ENCODE peak calls at places on chromosome 6, in six cellular contexts. J is upper lobe of left lung, T is stomach, G is K562, N is suprapubic skin, L is GM12878. V is an unnamed sample.

GRCh38 chr6:156009656-156010055 is 554.0 kb upstream of the NOX3 start:
- DNase-seq in J (no peak), T (no peak), G (no peak), N (no peak), L (no peak), V (no peak)

GRCh38 chr6:124066995-124067552 is 263.4 kb downstream of the NKAIN2 start:
- DNase-seq in J (no peak), T (no peak), G (no peak), N (no peak), L (no peak), V (no peak)

GRCh38 chr6:21132856-21133610 is 460.5 kb upstream of the SOX4 start:
- DNase-seq in J (no peak), T (no peak), G (no peak), N (no peak), L (no peak), V (no peak)

GRCh38 chr6:28980797-28981390 is 24.2 kb downstream of the ZNF311 start:
- DNase-seq in J (no peak), T (no peak), G (peak; percentile 98), N (no peak), L (peak; percentile 11), V (peak; percentile 70)

GRCh38 chr6:68876792-68877493 is 241.9 kb downstream of the ADGRB3 start:
- DNase-seq in J (no peak), T (no peak), G (peak; percentile 39), N (no peak), L (no peak), V (no peak)

GRCh38 chr6:54907316-54907715 is 60.7 kb downstream of the FAM83B start:
- DNase-seq in J (no peak), T (no peak), G (no peak), N (no peak), L (no peak), V (no peak)

GRCh38 chr6:141675957-141676356 is 456.8 kb upstream of the GJE1 start:
- DNase-seq in J (no peak), T (no peak), G (no peak), N (no peak), L (no peak), V (no peak)

GRCh38 chr6:163259689-163260088 is 154.8 kb upstream of the QKI start:
- DNase-seq in J (no peak), T (no peak), G (no peak), N (no peak), L (no peak), V (no peak)

GRCh38 chr6:38443750-38444149 is 196.0 kb downstream of the BTBD9 start:
- DNase-seq in J (no peak), T (no peak), G (peak; percentile 6), N (no peak), L (no peak), V (no peak)

GRCh38 chr6:91317247-91317646 is 730.4 kb upstream of the MAP3K7 start:
- DNase-seq in J (no peak), T (no peak), G (no peak), N (no peak), L (no peak), V (no peak)

GRCh38 chr6:117483645-117484016 is 1.2 kb downstream of the DCBLD1 start:
- DNase-seq in J (no peak), T (no peak), G (peak; percentile 42), N (no peak), L (no peak), V (no peak)

GRCh38 chr6:30350519-30350918 is 5.6 kb downstream of the RPP21 start:
- DNase-seq in J (no peak), T (no peak), G (no peak), N (no peak), L (no peak), V (no peak)

GRCh38 chr6:72787521-72788031 is 165.7 kb downstream of the KCNQ5 start:
- DNase-seq in J (no peak), T (no peak), G (no peak), N (no peak), L (no peak), V (no peak)

GRCh38 chr6:121504227-121504626 is 68.8 kb downstream of the GJA1 start:
- DNase-seq in J (no peak), T (no peak), G (no peak), N (no peak), L (no peak), V (no peak)
- TF ChIP-seq EP300 in J (no peak), T (no peak), G (no peak), N (no peak), L (no peak), V (no peak)

GRCh38 chr6:168676552-168677317 is 235.8 kb downstream of the SMOC2 start:
- DNase-seq in J (no peak), T (no peak), G (no peak), N (peak; percentile 49), L (no peak), V (no peak)
- H3K9me3 ChIP-seq in J (no peaks in the 10 kb centered on the region), T (no peaks in the 10 kb centered on the region), G (no peaks in the 10 kb centered on the region), N (no peaks in the 10 kb centered on the region), L (no peaks in the 10 kb centered on the region), V (no peaks in the 10 kb centered on the region)

GRCh38 chr6:140440223-140440810 is 1065.9 kb upstream of the CITED2 start:
- DNase-seq in J (no peak), T (no peak), G (no peak), N (no peak), L (no peak), V (no peak)

GRCh38 chr6:140436023-140436811 is 1061.8 kb upstream of the CITED2 start:
- DNase-seq in J (no peak), T (no peak), G (no peak), N (no peak), L (no peak), V (no peak)

GRCh38 chr6:140441256-140441655 is 1066.8 kb upstream of the CITED2 start:
- DNase-seq in J (no peak), T (peak; percentile 46), G (peak; percentile 47), N (no peak), L (no peak), V (peak; percentile 45)

GRCh38 chr6:140437619-140438345 is 1063.3 kb upstream of the CITED2 start:
- DNase-seq in J (no peak), T (no peak), G (no peak), N (no peak), L (no peak), V (no peak)

GRCh38 chr6:140438346-140438735 is 1063.9 kb upstream of the CITED2 start:
- DNase-seq in J (no peak), T (no peak), G (no peak), N (no peak), L (no peak), V (no peak)
- H3K27ac ChIP-seq in J (no peak overlapping the region), T (no peak overlapping the region), G (no peak overlapping the region), N (no peak overlapping the region), L (no peak overlapping the region), V (no peak overlapping the region)

GRCh38 chr6:34392497-34393190 is at the start of gene NUDT3:
- DNase-seq in J (peak; percentile 98), T (peak; percentile 95), G (peak; percentile 99), N (peak; percentile 95), L (peak; percentile 83), V (peak; percentile 94)
- TF ChIP-seq EP300 in J (no peak), T (no peak), G (peak; percentile 50), N (no peak), L (no peak), V (no peak)

DNA sequence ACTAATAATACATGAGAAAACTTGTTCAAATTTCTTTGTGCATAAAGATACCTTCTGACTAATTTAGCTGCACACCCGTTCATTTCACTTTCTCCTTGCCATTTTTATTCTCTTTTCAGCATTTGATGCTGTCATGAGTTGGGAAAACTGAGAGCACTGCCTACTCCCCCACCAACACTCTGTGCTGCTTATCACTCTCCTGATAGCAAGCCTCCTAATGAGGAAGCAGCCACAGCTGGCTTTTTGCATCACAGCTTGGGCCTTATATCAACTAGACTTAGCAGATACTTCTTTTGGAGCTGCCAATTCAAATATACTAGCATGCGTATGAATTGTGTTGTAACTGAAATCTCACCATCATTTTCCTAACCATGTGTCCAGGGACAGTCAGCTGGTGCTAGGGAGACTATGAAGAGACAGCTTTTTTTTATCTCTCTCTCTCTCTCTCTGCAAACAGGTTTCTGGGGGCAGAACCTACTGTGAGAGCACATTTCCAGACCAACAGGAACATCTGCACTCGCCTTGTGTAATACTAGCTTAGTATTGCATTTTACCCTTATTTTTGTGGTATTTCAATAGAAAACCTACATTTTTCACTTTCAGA is 699.0 kb downstream of the KHDRBS2 start:
- DNase-seq in J (no peak), T (no peak), G (no peak), N (no peak), L (no peak), V (no peak)
- H3K9me3 ChIP-seq in J (peaks cover 6% of the 10 kb centered on the region), T (no peaks in the 10 kb centered on the region), G (no peaks in the 10 kb centered on the region), N (no peaks in the 10 kb centered on the region), L (no peaks in the 10 kb centered on the region), V (no peaks in the 10 kb centered on the region)